ENCODE peak calls at places on chromosomes 6 and 20, in ten cellular contexts. B is cardiac fibroblast; Y is right lobe of liver; P is endothelial cell of umbilical vein; M is pancreas; A is breast epithelium; U is hepatocyte; C is CD8-positive, alpha-beta T cell; L is HCT116; O is upper lobe of right lung. E is an unnamed sample.

GRCh38 chr20:4898845-4899244 is 102.5 kb downstream of the SLC23A2 start:
- DNase-seq in C (no peak), O (no peak), B (no peak), Y (no peak), M (no peak), L (no peak), U (no peak), A (no peak), P (no peak), E (no peak)

GRCh38 chr6:11522819-11523218 is 14.7 kb upstream of the TMEM170B start:
- DNase-seq in L (no peak), O (no peak), Y (no peak), U (no peak), M (no peak), C (no peak), P (no peak), A (no peak), B (peak; percentile 25), E (no peak)

GRCh38 chr20:48620486-48621255 is 207.1 kb downstream of the PREX1 start:
- DNase-seq in B (peak; percentile 87), A (peak; percentile 89), O (peak; percentile 92), Y (peak; percentile 87), P (peak; percentile 85), U (peak; percentile 94), M (peak; percentile 95), L (peak; percentile 72), C (peak; percentile 64), E (peak; percentile 84)

GRCh38 chr6:130018830-130019795 is 732 bp downstream of the L3MBTL3 start:
- DNase-seq in M (peak; percentile 68), B (peak; percentile 53), U (peak; percentile 66), A (no peak), C (peak; percentile 55), P (peak; percentile 42), L (no peak), Y (peak; percentile 40), O (no peak), E (peak; percentile 34)

GRCh38 chr6:136525586-136526195 is 24.5 kb downstream of the MAP7 start:
- DNase-seq in U (no peak), P (no peak), M (no peak), L (no peak), B (no peak), O (no peak), A (no peak), C (no peak), Y (no peak), E (no peak)

GRCh38 chr6:169807219-169807618 is 55.8 kb downstream of the ERMARD start:
- DNase-seq in U (no peak), B (no peak), L (no peak), A (no peak), P (no peak), M (peak; percentile 6), Y (no peak), O (no peak), C (peak; percentile 38), E (no peak)

GRCh38 chr6:136826216-136826615 is 3.8 kb downstream of the PEX7 start:
- DNase-seq in B (no peak), O (no peak), C (no peak), M (no peak), U (no peak), Y (no peak), A (no peak), P (no peak), L (no peak), E (no peak)

GRCh38 chr6:53983301-53983700 is 127.9 kb upstream of the MLIP start:
- DNase-seq in B (peak; percentile 23), Y (no peak), L (no peak), U (no peak), C (no peak), M (no peak), A (no peak), O (no peak), P (no peak), E (peak; percentile 1)

GRCh38 chr20:2742934-2743559 is 50.5 kb downstream of the EBF4 start:
- DNase-seq in M (peak; percentile 78), Y (peak; percentile 64), P (peak; percentile 54), L (peak; percentile 54), C (peak; percentile 72), U (peak; percentile 83), O (peak; percentile 77), B (peak; percentile 64), A (no peak), E (peak; percentile 49)

GRCh38 chr20:47300071-47300470 is 56.4 kb downstream of the ZMYND8 start:
- DNase-seq in A (no peak), P (no peak), U (no peak), B (peak; percentile 41), M (no peak), O (no peak), L (no peak), C (no peak), Y (no peak), E (peak; percentile 82)

GRCh38 chr6:104527761-104528415 is 331.8 kb downstream of the HACE1 start:
- DNase-seq in B (peak; percentile 67), L (no peak), O (no peak), U (peak; percentile 30), A (no peak), Y (no peak), C (no peak), P (no peak), M (peak; percentile 53), E (peak; percentile 34)

GRCh38 chr6:52497652-52498408 is 77.7 kb downstream of the EFHC1 start:
- DNase-seq in A (no peak), P (no peak), L (no peak), O (no peak), M (no peak), B (peak; percentile 85), C (no peak), Y (no peak), U (no peak), E (peak; percentile 39)

DNA sequence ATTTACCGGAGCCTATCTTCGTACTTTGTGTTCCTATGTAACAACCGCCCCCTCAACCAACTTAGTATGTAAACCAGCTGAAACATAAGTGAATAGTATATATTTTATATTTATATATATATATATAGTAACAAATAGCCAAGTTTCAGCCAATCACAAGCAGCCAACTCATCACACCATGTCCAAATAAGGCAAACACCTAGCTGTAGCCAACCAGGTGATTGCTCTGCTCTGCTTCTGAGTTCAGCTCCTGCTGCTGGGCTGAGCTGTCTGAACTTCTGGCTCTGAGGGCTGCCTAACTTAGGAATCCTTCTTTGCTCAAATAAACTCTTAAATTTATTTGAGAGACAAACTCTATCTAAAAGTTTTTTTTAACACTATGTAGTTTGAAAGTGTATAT is 101.6 kb upstream of the SOX4 start:
- DNase-seq in O (no peak), P (no peak), M (no peak), A (no peak), Y (no peak), U (no peak), C (no peak), B (no peak), L (no peak), E (no peak)
- H3K4me3 ChIP-seq in O (no peak overlapping the region), P (no peak overlapping the region), M (no peak overlapping the region), A (no peak overlapping the region), Y (no peak overlapping the region), U (no peak overlapping the region), C (no peak overlapping the region), B (no peak overlapping the region), L (no peak overlapping the region), E (no peak overlapping the region)

DNA sequence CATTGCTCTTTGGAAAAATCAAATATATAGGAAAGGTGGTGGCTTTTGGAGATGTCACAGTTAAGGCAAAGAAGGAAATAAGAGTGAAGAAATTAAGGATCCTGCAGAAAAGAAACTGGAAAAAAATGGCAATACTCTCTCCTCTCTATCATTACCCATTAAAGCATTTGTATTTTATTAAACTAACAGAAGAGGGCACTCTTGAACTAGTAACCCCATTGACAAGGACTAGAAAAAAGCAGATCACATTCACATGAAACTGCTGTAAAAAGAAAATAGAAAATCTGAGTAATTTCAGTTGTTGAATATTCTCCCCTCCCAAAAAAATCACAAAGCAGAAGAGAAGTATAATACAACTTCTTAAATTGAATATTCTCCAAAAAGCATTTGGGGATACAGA is 104.1 kb upstream of the SLC35B3 start:
- DNase-seq in B (peak; percentile 4), Y (no peak), O (no peak), P (no peak), L (peak; percentile 7), U (no peak), C (no peak), A (no peak), M (no peak), E (peak; percentile 25)
- TF ChIP-seq CTCF in B (no peak), Y (peak; percentile 46), O (peak; percentile 24), P (peak; percentile 5), L (peak; percentile 37), U (peak; percentile 40), C (no peak), A (peak; percentile 23), M (no peak), E (peak; percentile 27)

DNA sequence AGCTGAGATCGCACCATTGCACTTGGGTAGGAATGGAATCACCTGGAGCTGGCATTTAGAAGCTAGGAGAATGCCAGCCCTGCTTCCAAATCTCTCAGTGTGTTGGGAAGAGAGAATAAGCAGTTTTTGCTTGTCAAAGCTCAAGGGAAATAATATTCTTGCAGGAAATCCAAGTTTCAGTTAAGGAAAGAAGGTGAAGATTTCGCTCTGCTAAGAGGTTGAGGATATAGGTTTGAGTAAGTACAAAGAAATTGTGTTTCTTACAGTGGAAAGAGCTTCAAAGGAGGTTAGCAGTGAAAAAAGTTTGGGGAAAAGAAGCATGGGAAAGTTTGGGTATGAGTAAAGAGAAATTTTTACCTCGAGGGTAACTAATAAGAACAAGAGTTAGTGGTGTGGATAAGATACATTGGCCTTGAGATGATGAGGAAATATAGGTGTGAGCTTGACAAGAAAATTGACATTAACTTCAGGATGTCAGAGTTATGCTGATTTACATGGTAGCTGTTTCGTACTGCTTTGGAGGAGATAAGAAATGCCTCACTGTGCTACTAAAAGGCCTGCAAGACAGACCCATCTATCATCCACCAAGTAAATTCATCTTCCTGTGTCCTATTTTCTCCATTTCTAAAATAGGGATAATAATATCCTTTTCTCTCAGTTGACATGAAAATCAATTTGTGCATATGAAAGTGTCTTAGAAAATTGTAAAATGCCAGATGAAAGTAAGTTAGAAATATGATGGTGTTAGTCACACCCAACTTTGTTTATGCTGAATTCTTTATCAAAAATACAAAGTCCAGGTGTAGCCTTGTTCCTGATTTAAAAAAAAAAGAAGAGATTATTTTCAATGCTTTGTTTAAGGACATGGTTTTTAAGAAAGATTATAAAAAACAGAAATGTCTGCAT is 12.8 kb upstream of the HINT3 start:
- DNase-seq in L (no peak), B (no peak), U (no peak), C (no peak), O (no peak), Y (no peak), A (no peak), M (no peak), P (no peak), E (no peak)
- H3K4me3 ChIP-seq in L (no peak overlapping the region), B (no peak overlapping the region), U (no peak overlapping the region), C (no peak overlapping the region), O (no peak overlapping the region), Y (no peak overlapping the region), A (no peak overlapping the region), M (no peak overlapping the region), P (no peak overlapping the region), E (no peak overlapping the region)

DNA sequence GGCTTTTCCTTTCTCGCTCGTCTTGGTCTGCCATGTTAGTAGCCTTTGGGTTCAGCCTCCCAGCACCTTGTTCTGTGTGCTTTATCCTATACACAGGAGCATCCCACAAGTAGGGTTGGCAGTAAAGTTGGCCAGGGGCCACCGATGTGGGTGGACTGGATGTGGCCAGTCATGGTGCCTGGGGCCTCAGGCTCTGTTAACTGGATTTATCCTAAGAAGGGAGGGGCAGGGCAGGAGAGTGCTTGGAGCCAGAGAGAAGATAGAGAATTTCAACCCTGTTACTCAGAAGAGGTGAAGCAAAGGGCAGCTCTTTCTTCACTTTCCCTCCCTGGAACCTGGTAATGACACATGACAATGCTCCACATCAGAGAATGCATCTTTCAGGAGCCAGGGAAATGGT is 14.1 kb upstream of the SIRPB2 start:
- DNase-seq in M (no peak), B (peak; percentile 25), U (no peak), O (no peak), C (no peak), Y (no peak), A (no peak), P (no peak), L (no peak), E (no peak)
- TF ChIP-seq CTCF in M (no peak), B (no peak), U (no peak), O (no peak), C (no peak), Y (no peak), A (no peak), P (no peak), L (no peak), E (no peak)

E was measured in astrocyte of the spinal cord.